ENCODE peak calls at places on chromosomes 16 and 17, in six cellular contexts. R, I, F, K, N and P are unnamed samples.

GRCh38 chr16:22728167-22728836 is 85.7 kb upstream of the HS3ST2 start:
- DNase-seq in R (no peak), I (no peak), F (no peak), K (no peak), N (peak), P (no peak)

GRCh38 chr16:67241008-67241900 is 6.0 kb downstream of the FHOD1 start:
- DNase-seq in R (no peak), I (peak), F (peak), K (no peak), N (peak), P (no peak)

GRCh38 chr16:7086842-7087616 is 245.6 kb upstream of the RBFOX1 start:
- DNase-seq in R (no peak), I (no peak), F (no peak), K (peak), N (no peak), P (no peak)

GRCh38 chr17:57121308-57122042 is 36.4 kb downstream of the AKAP1 start:
- DNase-seq in R (peak), I (no peak), F (peak), K (peak), N (peak), P (no peak)

GRCh38 chr17:63516910-63517824 is 6.0 kb upstream of the KCNH6 start:
- DNase-seq in R (peak), I (no peak), F (no peak), K (no peak), N (peak), P (peak)

GRCh38 chr16:50251375-50252081 is 14.8 kb upstream of the ADCY7 start:
- DNase-seq in R (no peak), I (no peak), F (peak), K (no peak), N (peak), P (no peak)

GRCh38 chr16:89502319-89502843 is 5.8 kb upstream of the SPG7 start:
- DNase-seq in R (no peak), I (peak), F (peak), K (no peak), N (peak), P (no peak)

GRCh38 chr17:48374650-48375230 is 55.3 kb downstream of the SKAP1 start:
- DNase-seq in R (peak), I (peak), F (peak), K (no peak), N (peak), P (no peak)

GRCh38 chr16:10088380-10088793 is 93.8 kb downstream of the GRIN2A start:
- DNase-seq in R (no peak), I (no peak), F (peak), K (peak), N (no peak), P (no peak)